ENCODE peak calls at places on chromosomes 6 and 20, in ten cellular contexts. M, E, Y, A, C, U, F, B, V and T are unnamed samples.

GRCh38 chr6:65638047-65638831 is 68.8 kb downstream of the EYS start:
- DNase-seq in M (no peak), E (no peak), Y (no peak), A (no peak), C (peak; percentile 4), U (no peak), F (no peak), B (peak; percentile 3), V (peak; percentile 51), T (peak; percentile 4)

GRCh38 chr20:52410182-52410647 is 218.6 kb upstream of the ZFP64 start:
- DNase-seq in M (no peak), E (no peak), Y (peak; percentile 20), A (peak; percentile 95), C (no peak), U (no peak), F (no peak), B (no peak), V (peak; percentile 20), T (no peak)

GRCh38 chr6:29014729-29015608 is 9.9 kb upstream of the ZNF311 start:
- DNase-seq in M (no peak), E (no peak), Y (no peak), A (peak; percentile 4), C (no peak), U (no peak), F (no peak), B (no peak), V (no peak), T (no peak)

GRCh38 chr6:135087803-135088202 is 33.2 kb upstream of the HBS1L start:
- DNase-seq in M (no peak), E (no peak), Y (no peak), A (peak; percentile 90), C (no peak), U (no peak), F (no peak), B (no peak), V (no peak), T (no peak)

GRCh38 chr6:71537717-71538116 is 249.1 kb downstream of the OGFRL1 start:
- DNase-seq in M (peak; percentile 22), E (no peak), Y (no peak), A (no peak), C (no peak), U (no peak), F (no peak), B (no peak), V (no peak), T (no peak)

GRCh38 chr20:63934271-63935068 is 21.7 kb downstream of the UCKL1 start:
- DNase-seq in M (no peak), E (no peak), Y (no peak), A (no peak), C (no peak), U (no peak), F (no peak), B (no peak), V (no peak), T (no peak)

GRCh38 chr20:35739294-35740163 is 2.5 kb downstream of the RBM39 start:
- DNase-seq in M (peak; percentile 15), E (no peak), Y (no peak), A (peak; percentile 71), C (no peak), U (no peak), F (peak; percentile 25), B (peak; percentile 47), V (peak; percentile 53), T (no peak)

GRCh38 chr6:154986787-154987235 is 8.3 kb upstream of the TIAM2 start:
- DNase-seq in M (no peak), E (no peak), Y (no peak), A (no peak), C (no peak), U (no peak), F (no peak), B (no peak), V (no peak), T (no peak)

GRCh38 chr20:1618479-1618878 is 1.3 kb downstream of the SIRPB1 start:
- DNase-seq in M (no peak), E (no peak), Y (no peak), A (no peak), C (no peak), U (no peak), F (no peak), B (no peak), V (no peak), T (no peak)

GRCh38 chr6:100461920-100462295 is 2.8 kb downstream of the SIM1 start:
- DNase-seq in M (no peak), E (no peak), Y (no peak), A (peak; percentile 72), C (no peak), U (no peak), F (no peak), B (no peak), V (no peak), T (no peak)

GRCh38 chr6:118580585-118581419 is 32.7 kb downstream of the PLN start:
- DNase-seq in M (peak; percentile 61), E (peak; percentile 92), Y (no peak), A (peak; percentile 47), C (peak; percentile 33), U (peak; percentile 12), F (peak; percentile 48), B (peak; percentile 25), V (peak; percentile 61), T (peak; percentile 91)

GRCh38 chr6:29661071-29661470 is 4.2 kb downstream of the MOG start:
- DNase-seq in M (no peak), E (no peak), Y (no peak), A (no peak), C (no peak), U (no peak), F (no peak), B (no peak), V (no peak), T (no peak)

GRCh38 chr20:40188319-40188718 is 500.7 kb downstream of the MAFB start:
- DNase-seq in M (no peak), E (no peak), Y (no peak), A (no peak), C (no peak), U (no peak), F (no peak), B (no peak), V (no peak), T (no peak)